ENCODE peak calls at places on chromosomes 5 and 9, in five cellular contexts. One of them, this sample, is unnamed.

GRCh38 chr5:9231842-9232241 is 314.0 kb downstream of the SEMA5A start:
- DNase-seq in mesothelial cell of epicardium: no peak
- DNase-seq in WTC11: no peak
- DNase-seq in adrenal gland: peak; percentile 46
- DNase-seq in brain microvascular endothelial cell: no peak
- DNase-seq in this sample: no peak

GRCh38 chr5:42889311-42889933 is 77.7 kb upstream of the SELENOP start:
- DNase-seq in brain microvascular endothelial cell: peak; percentile 62
- DNase-seq in adrenal gland: peak; percentile 81
- DNase-seq in mesothelial cell of epicardium: peak; percentile 34
- DNase-seq in WTC11: peak; percentile 77
- DNase-seq in this sample: peak; percentile 81

GRCh38 chr9:31103836-31104235 is 1280.6 kb upstream of the ACO1 start:
- DNase-seq in adrenal gland: no peak
- DNase-seq in mesothelial cell of epicardium: no peak
- DNase-seq in brain microvascular endothelial cell: peak; percentile 1
- DNase-seq in WTC11: no peak
- DNase-seq in this sample: no peak

GRCh38 chr5:97142521-97143254 is at the start of gene LIX1:
- DNase-seq in mesothelial cell of epicardium: no peak
- DNase-seq in brain microvascular endothelial cell: peak; percentile 47
- DNase-seq in adrenal gland: peak; percentile 24
- DNase-seq in WTC11: peak; percentile 59
- DNase-seq in this sample: no peak

GRCh38 chr5:133924221-133924920 is 44.1 kb downstream of the C5orf15 start:
- DNase-seq in mesothelial cell of epicardium: no peak
- DNase-seq in WTC11: no peak
- DNase-seq in adrenal gland: no peak
- DNase-seq in brain microvascular endothelial cell: no peak
- DNase-seq in this sample: no peak

GRCh38 chr9:131734165-131734610 is 5.7 kb downstream of the RAPGEF1 start:
- DNase-seq in WTC11: no peak
- DNase-seq in adrenal gland: peak; percentile 57
- DNase-seq in mesothelial cell of epicardium: no peak
- DNase-seq in brain microvascular endothelial cell: no peak
- DNase-seq in this sample: peak; percentile 69

GRCh38 chr9:124779368-124780059 is 2.6 kb downstream of the OLFML2A start:
- DNase-seq in adrenal gland: peak; percentile 18
- DNase-seq in WTC11: peak; percentile 56
- DNase-seq in mesothelial cell of epicardium: no peak
- DNase-seq in brain microvascular endothelial cell: peak; percentile 93
- DNase-seq in this sample: no peak

GRCh38 chr5:73321757-73322452 is 126.7 kb downstream of the FOXD1 start:
- DNase-seq in WTC11: no peak
- DNase-seq in brain microvascular endothelial cell: peak; percentile 95
- DNase-seq in mesothelial cell of epicardium: no peak
- DNase-seq in adrenal gland: no peak
- DNase-seq in this sample: no peak

GRCh38 chr5:143806568-143806967 is 5.4 kb upstream of the HMHB1 start:
- DNase-seq in brain microvascular endothelial cell: no peak
- DNase-seq in mesothelial cell of epicardium: no peak
- DNase-seq in adrenal gland: no peak
- DNase-seq in WTC11: no peak
- DNase-seq in this sample: no peak

GRCh38 chr9:107751522-107752235 is 262.1 kb upstream of the KLF4 start:
- DNase-seq in mesothelial cell of epicardium: no peak
- DNase-seq in brain microvascular endothelial cell: peak; percentile 59
- DNase-seq in WTC11: no peak
- DNase-seq in adrenal gland: peak; percentile 66
- DNase-seq in this sample: peak; percentile 81

GRCh38 chr9:96173640-96174039 is 128.3 kb downstream of the HSD17B3 start:
- DNase-seq in mesothelial cell of epicardium: no peak
- DNase-seq in brain microvascular endothelial cell: no peak
- DNase-seq in adrenal gland: no peak
- DNase-seq in WTC11: no peak
- DNase-seq in this sample: no peak

GRCh38 chr5:50770441-50770840 is 104.0 kb downstream of the PARP8 start:
- DNase-seq in adrenal gland: no peak
- DNase-seq in mesothelial cell of epicardium: no peak
- DNase-seq in WTC11: no peak
- DNase-seq in brain microvascular endothelial cell: no peak
- DNase-seq in this sample: no peak

GRCh38 chr9:3858961-3859360 is 333.2 kb upstream of the RFX3 start:
- DNase-seq in WTC11: no peak
- DNase-seq in mesothelial cell of epicardium: no peak
- DNase-seq in brain microvascular endothelial cell: no peak
- DNase-seq in adrenal gland: no peak
- DNase-seq in this sample: no peak

GRCh38 chr5:170755679-170756456 is 27.7 kb upstream of the GABRP start:
- DNase-seq in adrenal gland: no peak
- DNase-seq in mesothelial cell of epicardium: no peak
- DNase-seq in WTC11: no peak
- DNase-seq in brain microvascular endothelial cell: no peak
- DNase-seq in this sample: no peak

GRCh38 chr5:79111960-79112702 is 522 bp downstream of the BHMT start:
- DNase-seq in mesothelial cell of epicardium: no peak
- DNase-seq in adrenal gland: no peak
- DNase-seq in brain microvascular endothelial cell: no peak
- DNase-seq in WTC11: peak; percentile 44
- DNase-seq in this sample: no peak

GRCh38 chr9:34589656-34590375 is at the start of gene CNTFR:
- DNase-seq in brain microvascular endothelial cell: no peak
- DNase-seq in mesothelial cell of epicardium: no peak
- DNase-seq in adrenal gland: no peak
- DNase-seq in WTC11: peak; percentile 63
- DNase-seq in this sample: no peak

This sample was measured in trophoblast cell.